ENCODE peak calls at places on chromosomes 4 and X, in five cellular contexts. I is AG08395, U is HS-5, A is dermis blood vessel endothelial cell, O is IMR-90. F is an unnamed sample.

GRCh38 chrX:153771686-153772607 is 7.9 kb downstream of the PLXNB3 start:
- DNase-seq in I (no peak), U (no peak), A (no peak), O (no peak), F (no peak)

GRCh38 chrX:154607370-154607769 is 11.7 kb downstream of the CTAG1B start:
- DNase-seq in I (no peak), U (no peak), A (no peak), O (no peak), F (peak; percentile 84)

GRCh38 chr4:158255727-158256324 is 45.5 kb downstream of the TMEM144 start:
- DNase-seq in I (peak; percentile 62), U (peak; percentile 22), A (peak; percentile 69), O (peak; percentile 70), F (peak; percentile 70)

GRCh38 chr4:47270226-47270888 is 193.1 kb downstream of the COMMD8 start:
- DNase-seq in I (no peak), U (no peak), A (no peak), O (peak; percentile 3), F (no peak)

GRCh38 chr4:135120190-135120589 is 918.6 kb upstream of the PABPC4L start:
- DNase-seq in I (no peak), U (no peak), A (no peak), O (peak; percentile 19), F (no peak)

GRCh38 chr4:147976341-147976928 is 244.5 kb downstream of the ARHGAP10 start:
- DNase-seq in I (no peak), U (no peak), A (no peak), O (no peak), F (no peak)

GRCh38 chrX:151153086-151153485 is 23.3 kb upstream of the GPR50 start:
- DNase-seq in I (peak; percentile 52), U (peak; percentile 28), A (no peak), O (peak; percentile 28), F (no peak)

GRCh38 chrX:139798701-139799100 is 90.7 kb upstream of the MCF2 start:
- DNase-seq in I (no peak), U (no peak), A (no peak), O (no peak), F (no peak)

GRCh38 chrX:102995316-102995715 is 58.2 kb downstream of the RAB40AL start:
- DNase-seq in I (no peak), U (no peak), A (no peak), O (no peak), F (no peak)

GRCh38 chr4:147037089-147037488 is 91.4 kb upstream of the TTC29 start:
- DNase-seq in I (no peak), U (no peak), A (no peak), O (no peak), F (no peak)